ENCODE peak calls at places on chromosomes 12 and 14, in seven cellular contexts. P is upper lobe of left lung, Q is neural crest cell, C is Peyer's patch, B is fibroblast of pulmonary artery, M is putamen, J is iPS-NIHi11. X is an unnamed sample.

GRCh38 chr14:94113490-94113889 is 3.0 kb downstream of the IFI27 start:
- DNase-seq in P (no peak), Q (no peak), C (no peak), B (peak), M (no peak), J (no peak), X (no peak)

GRCh38 chr12:51890511-51891171 is 2.7 kb downstream of the ANKRD33 start:
- DNase-seq in P (no peak), Q (no peak), C (no peak), B (no peak), M (no peak), J (no peak), X (no peak)

GRCh38 chr14:88422036-88422435 is 36.6 kb downstream of the SPATA7 start:
- DNase-seq in P (no peak), Q (no peak), C (no peak), B (no peak), M (no peak), J (no peak), X (no peak)

GRCh38 chr14:56085471-56085870 is 32.7 kb upstream of the PELI2 start:
- DNase-seq in P (no peak), Q (no peak), C (no peak), B (no peak), M (no peak), J (no peak), X (no peak)

GRCh38 chr12:1282670-1283361 is 291.8 kb downstream of the ERC1 start:
- DNase-seq in P (no peak), Q (no peak), C (no peak), B (no peak), M (no peak), J (no peak), X (peak)

GRCh38 chr12:103504606-103505005 is 8.8 kb upstream of the C12orf42 start:
- DNase-seq in P (no peak), Q (no peak), C (no peak), B (no peak), M (no peak), J (no peak), X (no peak)

GRCh38 chr12:69044887-69045286 is 111.9 kb upstream of the CPM start:
- DNase-seq in P (no peak), Q (no peak), C (no peak), B (no peak), M (no peak), J (no peak), X (no peak)

GRCh38 chr12:31815096-31815495 is 86.3 kb upstream of the AMN1 start:
- DNase-seq in P (no peak), Q (no peak), C (no peak), B (no peak), M (no peak), J (no peak), X (no peak)

GRCh38 chr12:117279606-117280005 is 81.8 kb downstream of the NOS1 start:
- DNase-seq in P (no peak), Q (no peak), C (no peak), B (no peak), M (no peak), J (peak), X (peak)

GRCh38 chr12:3885179-3886094 is 12.2 kb upstream of the PARP11 start:
- DNase-seq in P (no peak), Q (no peak), C (no peak), B (peak), M (peak), J (peak), X (peak)

GRCh38 chr12:13503094-13503835 is 306.7 kb downstream of the EMP1 start:
- DNase-seq in P (no peak), Q (no peak), C (no peak), B (no peak), M (no peak), J (no peak), X (no peak)

GRCh38 chr14:104112609-104113571 is 25.5 kb upstream of the KIF26A start:
- DNase-seq in P (no peak), Q (no peak), C (no peak), B (no peak), M (no peak), J (no peak), X (no peak)

GRCh38 chr14:69532561-69533335 is 41.9 kb downstream of the CCDC177 start:
- DNase-seq in P (no peak), Q (no peak), C (no peak), B (no peak), M (no peak), J (no peak), X (no peak)

GRCh38 chr12:6627598-6627997 is 8.2 kb downstream of the LPAR5 start:
- DNase-seq in P (peak), Q (no peak), C (no peak), B (no peak), M (no peak), J (no peak), X (no peak)

GRCh38 chr14:69712217-69712565 is 54.8 kb upstream of the SRSF5 start:
- DNase-seq in P (no peak), Q (no peak), C (no peak), B (no peak), M (no peak), J (no peak), X (no peak)

GRCh38 chr14:53493310-53493709 is 340.2 kb upstream of the DDHD1 start:
- DNase-seq in P (no peak), Q (no peak), C (no peak), B (no peak), M (no peak), J (no peak), X (no peak)

GRCh38 chr14:28975084-28975483 is 208.5 kb downstream of the FOXG1 start:
- DNase-seq in P (no peak), Q (no peak), C (no peak), B (no peak), M (no peak), J (peak), X (peak)

GRCh38 chr12:85462888-85463287 is 182.9 kb downstream of the ALX1 start:
- DNase-seq in P (no peak), Q (no peak), C (no peak), B (no peak), M (no peak), J (no peak), X (no peak)

GRCh38 chr14:87830443-87831096 is 162.4 kb downstream of the GALC start:
- DNase-seq in P (no peak), Q (no peak), C (no peak), B (no peak), M (no peak), J (peak), X (peak)

GRCh38 chr14:73757876-73758391 is 43.8 kb upstream of the PNMA1 start:
- DNase-seq in P (no peak), Q (no peak), C (no peak), B (no peak), M (no peak), J (no peak), X (no peak)

GRCh38 chr12:57637364-57637763 is 4.4 kb upstream of the B4GALNT1 start:
- DNase-seq in P (no peak), Q (no peak), C (no peak), B (no peak), M (no peak), J (no peak), X (no peak)

GRCh38 chr14:64955297-64955696 is 12.8 kb upstream of the GPX2 start:
- DNase-seq in P (no peak), Q (no peak), C (no peak), B (no peak), M (no peak), J (no peak), X (no peak)

GRCh38 chr12:74892057-74892633 is 317.5 kb downstream of the KCNC2 start:
- DNase-seq in P (no peak), Q (no peak), C (no peak), B (no peak), M (no peak), J (no peak), X (no peak)

X was measured in GM23338.